ENCODE peak calls at places on chromosomes 11 and 22, in seven cellular contexts. One of them, this sample, is unnamed.
A peak's percentile ranks its signal among the peaks of the same experiment; 100 is the strongest.

GRCh38 chr11:64369440-64370135 is 10.6 kb downstream of the RPS6KA4 start:
- DNase-seq in IMR-90: no peak
- DNase-seq in Peyer's patch: no peak
- DNase-seq in fibroblast of lung: no peak
- DNase-seq in sigmoid colon: no peak
- DNase-seq in suprapubic skin: no peak
- DNase-seq in A549: no peak
- DNase-seq in this sample: no peak

GRCh38 chr11:129023968-129024676 is 81.5 kb upstream of the TP53AIP1 start:
- DNase-seq in IMR-90: peak; percentile 5
- DNase-seq in Peyer's patch: peak; percentile 82
- DNase-seq in fibroblast of lung: no peak
- DNase-seq in sigmoid colon: no peak
- DNase-seq in suprapubic skin: no peak
- DNase-seq in A549: no peak
- DNase-seq in this sample: no peak

GRCh38 chr11:19646308-19646707 is 66.3 kb upstream of the NAV2 start:
- DNase-seq in IMR-90: peak; percentile 30
- DNase-seq in Peyer's patch: no peak
- DNase-seq in fibroblast of lung: peak; percentile 58
- DNase-seq in sigmoid colon: no peak
- DNase-seq in suprapubic skin: no peak
- DNase-seq in A549: no peak
- DNase-seq in this sample: no peak

GRCh38 chr11:82992219-82992618 is 79.5 kb downstream of the RAB30 start:
- DNase-seq in IMR-90: no peak
- DNase-seq in Peyer's patch: no peak
- DNase-seq in fibroblast of lung: no peak
- DNase-seq in sigmoid colon: peak; percentile 73
- DNase-seq in suprapubic skin: no peak
- DNase-seq in A549: no peak
- DNase-seq in this sample: peak; percentile 39

GRCh38 chr11:65059959-65060824 is 1.8 kb upstream of the NAALADL1 start:
- DNase-seq in IMR-90: peak; percentile 22
- DNase-seq in Peyer's patch: peak; percentile 76
- DNase-seq in fibroblast of lung: peak; percentile 30
- DNase-seq in sigmoid colon: no peak
- DNase-seq in suprapubic skin: no peak
- DNase-seq in A549: no peak
- DNase-seq in this sample: no peak

GRCh38 chr11:125167292-125167953 is 2.9 kb downstream of the PKNOX2 start:
- DNase-seq in IMR-90: peak; percentile 25
- DNase-seq in Peyer's patch: no peak
- DNase-seq in fibroblast of lung: peak; percentile 55
- DNase-seq in sigmoid colon: peak; percentile 77
- DNase-seq in suprapubic skin: no peak
- DNase-seq in A549: no peak
- DNase-seq in this sample: no peak

GRCh38 chr11:109306322-109306721 is 115.7 kb upstream of the C11orf87 start:
- DNase-seq in IMR-90: peak; percentile 3
- DNase-seq in Peyer's patch: no peak
- DNase-seq in fibroblast of lung: no peak
- DNase-seq in sigmoid colon: no peak
- DNase-seq in suprapubic skin: no peak
- DNase-seq in A549: no peak
- DNase-seq in this sample: no peak

GRCh38 chr11:24509114-24509513 is 12.3 kb downstream of the LUZP2 start:
- DNase-seq in IMR-90: peak; percentile 41
- DNase-seq in Peyer's patch: no peak
- DNase-seq in fibroblast of lung: peak; percentile 37
- DNase-seq in sigmoid colon: no peak
- DNase-seq in suprapubic skin: no peak
- DNase-seq in A549: no peak
- DNase-seq in this sample: no peak

GRCh38 chr11:58061813-58062212 is 31.1 kb downstream of the OR6Q1 start:
- DNase-seq in IMR-90: peak; percentile 95
- DNase-seq in Peyer's patch: no peak
- DNase-seq in fibroblast of lung: peak; percentile 54
- DNase-seq in sigmoid colon: no peak
- DNase-seq in suprapubic skin: no peak
- DNase-seq in A549: no peak
- DNase-seq in this sample: no peak

GRCh38 chr11:73156686-73157085 is 14.6 kb upstream of the FCHSD2 start:
- DNase-seq in IMR-90: no peak
- DNase-seq in Peyer's patch: no peak
- DNase-seq in fibroblast of lung: no peak
- DNase-seq in sigmoid colon: no peak
- DNase-seq in suprapubic skin: no peak
- DNase-seq in A549: no peak
- DNase-seq in this sample: no peak

GRCh38 chr11:58524232-58525036 is 16.5 kb upstream of the OR5B21 start:
- DNase-seq in IMR-90: peak; percentile 89
- DNase-seq in Peyer's patch: peak; percentile 77
- DNase-seq in fibroblast of lung: peak; percentile 87
- DNase-seq in sigmoid colon: peak; percentile 82
- DNase-seq in suprapubic skin: no peak
- DNase-seq in A549: peak; percentile 85
- DNase-seq in this sample: peak; percentile 74

DNA sequence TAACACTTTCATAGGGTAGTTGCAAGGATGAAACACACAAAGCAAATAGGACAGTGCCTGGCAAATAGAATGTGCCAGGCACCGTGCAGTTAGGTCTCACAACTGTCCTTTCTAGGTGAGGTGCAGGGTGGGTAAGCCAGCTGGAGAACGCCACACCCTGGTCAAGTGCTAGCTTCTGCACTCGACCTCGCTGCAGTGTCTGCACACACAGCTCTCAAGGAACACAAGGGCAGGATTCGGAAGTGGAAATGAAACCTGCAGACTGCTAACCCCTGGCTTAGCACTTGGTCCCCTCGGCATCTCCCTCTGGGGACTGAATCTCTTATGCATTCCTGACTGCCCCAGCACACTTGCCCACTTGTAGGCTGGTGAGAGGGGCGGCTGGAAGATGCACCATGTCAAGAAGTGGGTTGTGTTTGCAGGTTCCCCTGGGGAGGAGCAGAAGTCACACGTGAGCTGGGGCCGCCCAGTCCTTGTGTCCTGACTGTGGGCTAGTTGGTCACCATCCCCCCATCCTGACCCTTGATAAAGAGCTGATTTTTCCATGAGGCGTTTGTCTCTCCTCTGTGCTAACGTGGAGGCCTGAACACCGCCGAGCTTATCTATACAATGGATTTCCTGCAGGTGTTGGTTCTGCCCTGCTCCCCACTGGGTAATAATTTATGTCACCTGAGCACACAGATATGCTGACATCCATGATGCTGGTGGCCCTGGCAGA is 89.0 kb downstream of the MICAL2 start:
- DNase-seq in IMR-90: no peak
- DNase-seq in Peyer's patch: no peak
- DNase-seq in fibroblast of lung: no peak
- DNase-seq in sigmoid colon: no peak
- DNase-seq in suprapubic skin: no peak
- DNase-seq in A549: no peak
- DNase-seq in this sample: no peak
- H3K27ac ChIP-seq in IMR-90: peak overlapping the region; percentile 87
- H3K27ac ChIP-seq in Peyer's patch: peak overlapping the region; percentile 28
- H3K27ac ChIP-seq in fibroblast of lung: peak overlapping the region; percentile 71
- H3K27ac ChIP-seq in sigmoid colon: peak overlapping the region; percentile 54
- H3K27ac ChIP-seq in suprapubic skin: no peak overlapping the region
- H3K27ac ChIP-seq in A549: peak overlapping the region; percentile 8
- H3K27ac ChIP-seq in this sample: peak overlapping the region; percentile 54

GRCh38 chr11:61497876-61498275 is 10.7 kb upstream of the LRRC10B start:
- DNase-seq in IMR-90: no peak
- DNase-seq in Peyer's patch: no peak
- DNase-seq in fibroblast of lung: no peak
- DNase-seq in sigmoid colon: no peak
- DNase-seq in suprapubic skin: no peak
- DNase-seq in A549: no peak
- DNase-seq in this sample: no peak
- TF ChIP-seq CTCF in IMR-90: no peak
- TF ChIP-seq CTCF in Peyer's patch: no peak
- TF ChIP-seq CTCF in fibroblast of lung: no peak
- TF ChIP-seq CTCF in sigmoid colon: no peak
- TF ChIP-seq CTCF in suprapubic skin: no peak
- TF ChIP-seq CTCF in A549: no peak
- TF ChIP-seq CTCF in this sample: no peak

GRCh38 chr11:121298770-121299169 is 6.2 kb downstream of the SC5D start:
- DNase-seq in IMR-90: no peak
- DNase-seq in Peyer's patch: no peak
- DNase-seq in fibroblast of lung: no peak
- DNase-seq in sigmoid colon: no peak
- DNase-seq in suprapubic skin: no peak
- DNase-seq in A549: no peak
- DNase-seq in this sample: no peak

GRCh38 chr11:121299417-121299816 is 6.8 kb downstream of the SC5D start:
- DNase-seq in IMR-90: peak; percentile 19
- DNase-seq in Peyer's patch: no peak
- DNase-seq in fibroblast of lung: no peak
- DNase-seq in sigmoid colon: no peak
- DNase-seq in suprapubic skin: no peak
- DNase-seq in A549: no peak
- DNase-seq in this sample: no peak

GRCh38 chr11:121297872-121298271 is 5.3 kb downstream of the SC5D start:
- DNase-seq in IMR-90: no peak
- DNase-seq in Peyer's patch: no peak
- DNase-seq in fibroblast of lung: no peak
- DNase-seq in sigmoid colon: no peak
- DNase-seq in suprapubic skin: no peak
- DNase-seq in A549: no peak
- DNase-seq in this sample: no peak

GRCh38 chr11:121300313-121300971 is 7.9 kb downstream of the SC5D start:
- DNase-seq in IMR-90: no peak
- DNase-seq in Peyer's patch: no peak
- DNase-seq in fibroblast of lung: peak; percentile 27
- DNase-seq in sigmoid colon: no peak
- DNase-seq in suprapubic skin: no peak
- DNase-seq in A549: no peak
- DNase-seq in this sample: no peak

GRCh38 chr11:121300972-121301699 is 8.6 kb downstream of the SC5D start:
- DNase-seq in IMR-90: no peak
- DNase-seq in Peyer's patch: no peak
- DNase-seq in fibroblast of lung: peak; percentile 32
- DNase-seq in sigmoid colon: no peak
- DNase-seq in suprapubic skin: no peak
- DNase-seq in A549: no peak
- DNase-seq in this sample: no peak
- H3K27ac ChIP-seq in IMR-90: no peak overlapping the region
- H3K27ac ChIP-seq in Peyer's patch: no peak overlapping the region
- H3K27ac ChIP-seq in fibroblast of lung: no peak overlapping the region
- H3K27ac ChIP-seq in sigmoid colon: no peak overlapping the region
- H3K27ac ChIP-seq in suprapubic skin: no peak overlapping the region
- H3K27ac ChIP-seq in A549: no peak overlapping the region
- H3K27ac ChIP-seq in this sample: no peak overlapping the region

DNA sequence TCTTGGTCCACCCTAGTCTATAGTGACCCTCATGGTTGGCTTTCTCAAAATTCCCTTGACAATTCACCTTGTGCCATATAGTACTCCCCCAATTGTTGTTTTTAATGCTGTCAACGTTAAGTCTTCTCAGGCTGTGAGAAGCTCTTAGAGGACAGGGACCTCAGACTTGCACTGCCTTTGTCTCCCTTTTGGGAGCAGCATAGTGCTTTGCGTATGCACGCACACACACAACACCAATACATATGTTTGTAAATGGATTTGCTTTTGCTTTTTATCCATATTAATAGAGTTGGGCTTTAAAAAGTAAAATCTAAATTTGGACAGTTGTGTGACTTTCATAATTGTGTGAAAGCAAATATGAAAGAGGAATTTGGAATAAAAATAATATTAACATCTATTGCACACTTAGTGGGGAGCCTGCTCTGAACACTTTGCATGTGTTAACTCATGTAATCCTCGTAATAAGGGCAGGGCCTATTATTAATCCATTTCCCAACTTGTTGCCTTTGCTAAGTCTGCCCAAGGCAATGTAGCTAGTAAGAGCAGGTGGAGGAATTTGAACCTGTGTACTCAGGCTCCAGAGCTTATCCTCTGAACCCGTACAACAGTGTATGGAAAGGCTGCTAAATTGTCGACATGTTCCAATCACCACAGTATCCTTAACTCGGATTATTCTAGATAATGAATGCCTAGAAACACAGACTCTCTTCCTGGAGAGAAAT is 257.7 kb upstream of the NARS2 start:
- DNase-seq in IMR-90: no peak
- DNase-seq in Peyer's patch: no peak
- DNase-seq in fibroblast of lung: no peak
- DNase-seq in sigmoid colon: no peak
- DNase-seq in suprapubic skin: no peak
- DNase-seq in A549: peak; percentile 7
- DNase-seq in this sample: no peak
- TF ChIP-seq CTCF in IMR-90: no peak
- TF ChIP-seq CTCF in Peyer's patch: no peak
- TF ChIP-seq CTCF in fibroblast of lung: peak; percentile 27
- TF ChIP-seq CTCF in sigmoid colon: no peak
- TF ChIP-seq CTCF in suprapubic skin: no peak
- TF ChIP-seq CTCF in A549: peak; percentile 8
- TF ChIP-seq CTCF in this sample: no peak

GRCh38 chr22:36323182-36323854 is 64.4 kb downstream of the MYH9 start:
- DNase-seq in IMR-90: peak; percentile 71
- DNase-seq in Peyer's patch: peak; percentile 64
- DNase-seq in fibroblast of lung: peak; percentile 93
- DNase-seq in sigmoid colon: peak; percentile 97
- DNase-seq in suprapubic skin: no peak
- DNase-seq in A549: no peak
- DNase-seq in this sample: peak; percentile 74
- H3K27ac ChIP-seq in IMR-90: peak overlapping the region; percentile 87
- H3K27ac ChIP-seq in Peyer's patch: peak overlapping the region; percentile 86
- H3K27ac ChIP-seq in fibroblast of lung: peak overlapping the region; percentile 98
- H3K27ac ChIP-seq in sigmoid colon: peak overlapping the region; percentile 96
- H3K27ac ChIP-seq in suprapubic skin: peak overlapping the region; percentile 93
- H3K27ac ChIP-seq in A549: peak overlapping the region; percentile 99
- H3K27ac ChIP-seq in this sample: peak overlapping the region; percentile 95

DNA sequence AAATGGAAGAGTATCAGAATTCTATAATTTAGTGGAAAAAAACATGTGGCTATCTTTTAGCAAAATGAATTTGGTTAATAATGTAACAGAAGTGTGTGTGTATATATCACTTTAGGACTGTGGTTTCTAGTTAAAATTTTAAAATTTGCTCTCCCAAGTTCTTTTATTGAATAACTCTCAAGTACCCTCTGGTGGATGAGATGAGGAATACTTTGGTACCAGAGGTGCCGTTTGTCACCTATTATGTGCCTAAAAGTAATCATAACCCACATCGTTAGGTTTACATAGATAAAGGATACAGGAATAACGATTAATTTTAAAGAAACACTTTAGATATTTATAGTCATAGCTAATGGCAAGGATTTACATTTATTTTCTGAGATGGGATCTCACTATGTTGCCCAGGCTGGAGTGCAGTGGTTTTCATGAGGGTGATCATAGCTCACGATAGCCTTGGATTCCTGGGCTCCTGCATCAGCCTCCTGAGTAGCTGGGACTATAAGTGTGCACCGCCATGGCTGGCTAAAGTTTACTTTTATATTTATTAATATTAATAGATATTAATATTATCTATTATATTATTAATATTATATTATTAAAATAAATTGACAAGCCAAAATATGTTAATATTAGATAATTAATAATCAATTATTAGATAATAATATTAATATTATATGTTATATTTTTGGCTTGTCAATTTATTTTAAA is 66.7 kb upstream of the CAPRIN1 start:
- DNase-seq in IMR-90: no peak
- DNase-seq in Peyer's patch: no peak
- DNase-seq in fibroblast of lung: peak; percentile 4
- DNase-seq in sigmoid colon: no peak
- DNase-seq in suprapubic skin: no peak
- DNase-seq in A549: no peak
- DNase-seq in this sample: no peak
- TF ChIP-seq CTCF in IMR-90: peak; percentile 10
- TF ChIP-seq CTCF in Peyer's patch: no peak
- TF ChIP-seq CTCF in fibroblast of lung: peak; percentile 15
- TF ChIP-seq CTCF in sigmoid colon: no peak
- TF ChIP-seq CTCF in suprapubic skin: no peak
- TF ChIP-seq CTCF in A549: peak; percentile 39
- TF ChIP-seq CTCF in this sample: no peak

GRCh38 chr22:49784630-49784971 is 43.1 kb downstream of the BRD1 start:
- DNase-seq in IMR-90: no peak
- DNase-seq in Peyer's patch: no peak
- DNase-seq in fibroblast of lung: no peak
- DNase-seq in sigmoid colon: no peak
- DNase-seq in suprapubic skin: no peak
- DNase-seq in A549: no peak
- DNase-seq in this sample: no peak
- H3K27ac ChIP-seq in IMR-90: no peak overlapping the region
- H3K27ac ChIP-seq in Peyer's patch: no peak overlapping the region
- H3K27ac ChIP-seq in fibroblast of lung: no peak overlapping the region
- H3K27ac ChIP-seq in sigmoid colon: no peak overlapping the region
- H3K27ac ChIP-seq in suprapubic skin: no peak overlapping the region
- H3K27ac ChIP-seq in A549: no peak overlapping the region
- H3K27ac ChIP-seq in this sample: no peak overlapping the region

This sample was measured in uterus.